ENCODE peak calls at places on chromosome 16, in eight cellular contexts. I is effector memory CD4-positive, alpha-beta T cell; U is adrenal gland; J is BE2C; T is right atrium auricular region; K is neural progenitor cell; G is left lung; D is CD8-positive, alpha-beta T cell. O is an unnamed sample. For H3K4me1, the result is how much of the 10 kb centered on the place peaks cover.

GRCh38 chr16:28531777-28532744 is 6.7 kb downstream of the NUPR1 start:
- DNase-seq in G (peak), I (no peak), T (peak), U (peak), D (no peak), K (peak), J (no peak), O (peak)

GRCh38 chr16:46947900-46948547 is 25.4 kb downstream of the DNAJA2 start:
- DNase-seq in I (no peak), T (no peak), K (peak), J (peak), G (no peak), D (peak), U (no peak), O (no peak)

GRCh38 chr16:11799017-11799381 is 1.9 kb upstream of the ZC3H7A start:
- DNase-seq in K (no peak), U (no peak), J (no peak), I (no peak), D (no peak), T (no peak), G (no peak), O (no peak)

GRCh38 chr16:85699224-85699558 is 10.4 kb upstream of the GINS2 start:
- DNase-seq in D (no peak), T (no peak), J (no peak), K (peak), G (no peak), I (no peak), U (no peak), O (no peak)

GRCh38 chr16:85635545-85636140 is 22.5 kb downstream of the GSE1 start:
- DNase-seq in I (no peak), G (no peak), J (no peak), K (no peak), U (peak), D (no peak), T (no peak), O (no peak)

GRCh38 chr16:72234372-72234771 is 62.4 kb upstream of the PMFBP1 start:
- DNase-seq in D (no peak), I (no peak), U (no peak), G (no peak), K (no peak), T (no peak), J (no peak), O (no peak)

GRCh38 chr16:85402910-85403692 is 210.0 kb upstream of the GSE1 start:
- DNase-seq in J (peak), D (no peak), I (no peak), K (no peak), U (peak), G (peak), T (no peak), O (no peak)

GRCh38 chr16:27455700-27456099 is 53.7 kb downstream of the IL21R start:
- DNase-seq in U (no peak), G (no peak), D (no peak), T (no peak), I (no peak), J (no peak), K (no peak), O (no peak)

GRCh38 chr16:13909872-13910303 is 10.1 kb upstream of the ERCC4 start:
- DNase-seq in G (no peak), K (no peak), T (peak), U (peak), I (no peak), J (no peak), D (no peak), O (no peak)

GRCh38 chr16:10935491-10935890 is 6.8 kb downstream of the DEXI start:
- DNase-seq in T (no peak), I (no peak), D (no peak), K (no peak), U (no peak), G (no peak), J (no peak), O (no peak)

GRCh38 chr16:27625050-27625697 is 75.2 kb downstream of the KATNIP start:
- DNase-seq in K (no peak), U (peak), I (no peak), T (no peak), G (no peak), J (peak), D (no peak), O (no peak)

DNA sequence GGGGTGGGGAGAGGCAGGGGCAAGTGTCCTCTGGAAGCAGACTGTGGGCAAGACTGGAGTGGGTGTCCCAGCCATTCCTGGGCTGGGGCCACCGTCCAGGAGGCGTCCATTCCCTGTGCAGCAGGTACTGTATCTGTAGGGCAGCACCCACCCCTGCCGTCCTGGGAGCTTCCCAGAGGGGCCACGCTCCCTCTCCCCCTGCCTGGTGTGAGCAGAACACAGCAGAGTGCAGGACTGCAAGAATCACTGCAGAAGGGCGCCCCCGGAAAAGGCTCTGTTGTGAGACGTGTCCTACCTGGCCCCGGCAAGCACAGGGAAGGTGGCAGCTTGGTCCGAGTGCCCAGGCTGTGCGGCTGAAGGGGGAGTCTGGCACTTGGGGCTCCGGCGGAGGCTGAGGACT is 70.3 kb downstream of the KLHDC4 start:
- DNase-seq in U (no peak), T (no peak), J (no peak), I (no peak), K (no peak), D (no peak), G (no peak), O (no peak)
- H3K4me1 ChIP-seq in U (under half), T (under half), J (under half), I (under half), K (under half), D (under half), G (under half), O (under half)

GRCh38 chr16:25041437-25041836 is 26.3 kb upstream of the ARHGAP17 start:
- DNase-seq in K (no peak), G (no peak), J (no peak), I (no peak), D (no peak), U (no peak), T (no peak), O (no peak)
- H3K4me1 ChIP-seq in K (under half), G (under half), J (under half), I (under half), D (under half), U (under half), T (under half), O (under half)

GRCh38 chr16:4488486-4488967 is 12.3 kb downstream of the HMOX2 start:
- DNase-seq in K (no peak), I (no peak), D (no peak), U (no peak), J (no peak), T (no peak), G (no peak), O (no peak)
- H3K4me1 ChIP-seq in K (under half), I (under half), D (half or more), U (under half), J (under half), T (under half), G (under half), O (under half)

DNA sequence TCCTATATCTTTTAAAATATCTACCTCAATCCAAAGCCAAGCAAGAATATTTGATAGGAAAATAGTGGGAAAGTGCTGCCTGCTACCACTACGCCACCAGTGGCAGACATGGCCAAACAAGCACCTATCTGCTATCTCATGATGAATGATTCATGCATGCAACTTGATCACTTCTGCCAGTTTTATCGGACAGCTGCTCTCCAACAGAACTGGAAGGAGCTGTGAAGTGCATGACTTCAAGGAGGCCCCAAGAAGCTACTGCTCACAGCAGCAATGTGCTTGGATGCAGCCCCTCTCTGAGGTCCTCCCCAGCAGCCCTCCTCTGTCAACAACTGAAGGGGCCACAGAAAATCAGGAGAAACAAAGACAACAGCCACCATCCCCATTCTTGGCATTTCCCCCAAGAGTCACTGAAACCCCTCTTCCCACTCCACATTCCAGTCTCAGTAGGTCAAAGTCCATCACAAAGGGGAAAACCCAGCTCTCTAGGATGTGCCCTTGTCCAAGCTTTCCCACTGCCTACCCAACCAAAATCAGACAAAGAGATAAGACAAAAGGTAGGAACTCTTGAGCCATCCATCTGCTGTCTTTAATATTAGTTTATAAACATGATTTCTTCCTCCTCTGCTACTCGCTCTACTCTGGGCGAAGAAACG is 215.3 kb downstream of the C16orf78 start:
- DNase-seq in U (no peak), J (no peak), T (no peak), I (no peak), G (no peak), K (no peak), D (no peak), O (no peak)
- H3K4me1 ChIP-seq in U (under half), J (under half), T (under half), I (under half), G (under half), K (under half), D (under half), O (under half)

GRCh38 chr16:1610841-1611653 is 825 bp downstream of the IFT140 start:
- DNase-seq in G (no peak), J (no peak), T (no peak), K (no peak), D (peak), I (no peak), U (peak), O (no peak)

GRCh38 chr16:1602285-1602684 is 9.6 kb downstream of the IFT140 start:
- DNase-seq in K (no peak), I (no peak), G (peak), D (no peak), U (peak), J (no peak), T (no peak), O (no peak)

GRCh38 chr16:1601489-1601888 is 10.4 kb downstream of the IFT140 start:
- DNase-seq in I (no peak), D (no peak), U (no peak), T (no peak), K (no peak), J (no peak), G (peak), O (no peak)

GRCh38 chr16:1610071-1610840 is 1.6 kb downstream of the IFT140 start:
- DNase-seq in G (peak), D (peak), I (peak), J (peak), K (peak), T (peak), U (peak), O (peak)

GRCh38 chr16:1606774-1607173 is 5.1 kb downstream of the IFT140 start:
- DNase-seq in K (no peak), J (no peak), T (no peak), U (no peak), G (no peak), D (no peak), I (no peak), O (no peak)
- H3K4me1 ChIP-seq in K (under half), J (under half), T (under half), U (under half), G (under half), D (under half), I (under half), O (under half)

GRCh38 chr16:15647615-15648014 is 2.4 kb upstream of the NDE1 start:
- DNase-seq in U (no peak), J (no peak), G (no peak), K (no peak), D (no peak), T (no peak), I (no peak), O (no peak)
- H3K4me1 ChIP-seq in U (under half), J (under half), G (under half), K (under half), D (under half), T (under half), I (under half), O (under half)

GRCh38 chr16:6144441-6144840 is 1046.8 kb upstream of the EEF2KMT start:
- DNase-seq in U (no peak), K (no peak), G (no peak), T (no peak), I (no peak), J (no peak), D (no peak), O (no peak)
- H3K4me1 ChIP-seq in U (under half), K (under half), G (under half), T (under half), I (under half), J (under half), D (under half), O (under half)

DNA sequence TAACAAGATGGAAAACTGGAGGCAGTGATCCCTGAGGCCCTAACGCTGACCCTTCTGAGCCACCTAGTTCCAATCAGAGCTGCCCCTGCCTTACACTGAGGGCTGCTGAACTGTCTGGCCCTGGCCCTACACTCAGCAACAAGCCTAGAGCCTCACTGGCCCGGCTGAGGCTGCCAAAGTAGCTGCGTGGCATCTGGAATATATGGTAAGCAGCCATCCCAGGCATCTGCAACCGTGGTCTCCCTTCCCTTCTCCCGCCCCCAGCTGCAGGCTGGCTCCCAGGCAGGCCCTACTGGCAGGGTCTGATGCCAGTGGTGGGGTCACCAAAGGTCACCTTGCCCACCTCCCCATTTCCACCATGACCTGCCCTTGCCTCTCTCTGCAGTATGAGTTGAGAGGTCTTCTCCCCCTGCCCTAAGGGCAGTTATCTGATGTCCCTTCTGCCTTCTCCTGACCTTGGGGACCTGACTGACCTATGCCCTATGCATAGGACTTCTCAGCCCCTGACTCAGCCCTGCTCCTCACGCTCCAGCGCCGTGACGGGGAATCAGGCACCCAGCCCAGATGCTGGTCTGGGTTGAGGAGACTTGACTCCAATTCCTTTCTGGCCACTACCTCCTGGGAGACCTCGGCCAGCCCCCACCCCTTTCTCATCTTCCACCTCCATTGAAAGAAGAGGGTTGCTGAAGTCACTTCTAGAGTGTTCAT is 45.3 kb downstream of the CPNE2 start:
- DNase-seq in J (no peak), G (peak), K (no peak), I (no peak), T (no peak), U (no peak), D (no peak), O (no peak)
- H3K4me1 ChIP-seq in J (under half), G (under half), K (under half), I (under half), T (under half), U (under half), D (half or more), O (under half)

GRCh38 chr16:425740-426114 is 278 bp downstream of the RAB11FIP3 start:
- DNase-seq in J (no peak), K (peak), U (no peak), D (no peak), I (peak), T (no peak), G (no peak), O (no peak)
- H3K4me1 ChIP-seq in J (under half), K (under half), U (under half), D (under half), I (under half), T (under half), G (under half), O (under half)